ENCODE peak calls at places on chromosome X, in five cellular contexts. T, P, U, D and L are unnamed samples.

GRCh38 chrX:7077910-7078245 is 69.6 kb upstream of the STS start:
- DNase-seq in T (no peak), P (no peak), U (no peak), D (no peak), L (no peak)

GRCh38 chrX:10010686-10011085 is 43.5 kb downstream of the CLDN34 start:
- DNase-seq in T (no peak), P (no peak), U (no peak), D (no peak), L (no peak)

GRCh38 chrX:109890910-109891502 is 111.9 kb upstream of the TMEM164 start:
- DNase-seq in T (no peak), P (peak), U (peak), D (peak), L (no peak)

GRCh38 chrX:53048169-53049126 is at the start of gene GPR173:
- DNase-seq in T (peak), P (peak), U (peak), D (no peak), L (peak)

GRCh38 chrX:46325312-46325877 is 219.8 kb downstream of the ZNF674 start:
- DNase-seq in T (no peak), P (peak), U (peak), D (no peak), L (peak)

GRCh38 chrX:40542208-40542607 is 38.6 kb upstream of the ATP6AP2 start:
- DNase-seq in T (no peak), P (no peak), U (no peak), D (no peak), L (no peak)

GRCh38 chrX:53071604-53072417 is 10.4 kb upstream of the TSPYL2 start:
- DNase-seq in T (peak), P (peak), U (no peak), D (peak), L (no peak)

GRCh38 chrX:2767631-2768455 is 16.0 kb downstream of the XG start:
- DNase-seq in T (no peak), P (peak), U (no peak), D (no peak), L (peak)

GRCh38 chrX:134746379-134746723 is 88.1 kb upstream of the PLAC1 start:
- DNase-seq in T (no peak), P (no peak), U (no peak), D (no peak), L (no peak)

GRCh38 chrX:41734530-41734929 is 10.5 kb downstream of the GPR82 start:
- DNase-seq in T (no peak), P (no peak), U (no peak), D (no peak), L (no peak)

GRCh38 chrX:19072372-19072771 is 49.9 kb downstream of the ADGRG2 start:
- DNase-seq in T (no peak), P (no peak), U (no peak), D (no peak), L (no peak)

GRCh38 chrX:20265726-20266681 is 705 bp downstream of the RPS6KA3 start:
- DNase-seq in T (no peak), P (peak), U (no peak), D (peak), L (no peak)

GRCh38 chrX:41781500-41781899 is 57.5 kb downstream of the GPR82 start:
- DNase-seq in T (no peak), P (peak), U (no peak), D (peak), L (peak)

GRCh38 chrX:12814434-12814833 is 23.2 kb downstream of the PRPS2 start:
- DNase-seq in T (peak), P (peak), U (peak), D (peak), L (no peak)

GRCh38 chrX:119706616-119707015 is 13.6 kb upstream of the SEPTIN6 start:
- DNase-seq in T (no peak), P (no peak), U (no peak), D (no peak), L (no peak)

GRCh38 chrX:119502727-119503483 is 34.7 kb downstream of the SLC25A5 start:
- DNase-seq in T (no peak), P (peak), U (no peak), D (no peak), L (no peak)

GRCh38 chrX:7515681-7516413 is 327.1 kb upstream of the VCX start:
- DNase-seq in T (no peak), P (no peak), U (no peak), D (no peak), L (no peak)

GRCh38 chrX:9555354-9555753 is 90.5 kb downstream of the TBL1X start:
- DNase-seq in T (no peak), P (no peak), U (no peak), D (no peak), L (no peak)

GRCh38 chrX:137428251-137428661 is 137.7 kb upstream of the ZIC3 start:
- DNase-seq in T (no peak), P (no peak), U (no peak), D (no peak), L (no peak)

GRCh38 chrX:132508834-132509233 is 20.0 kb upstream of the MBNL3 start:
- DNase-seq in T (no peak), P (no peak), U (no peak), D (no peak), L (no peak)

GRCh38 chrX:13341491-13342101 is 21.7 kb upstream of the ATXN3L start:
- DNase-seq in T (no peak), P (no peak), U (no peak), D (no peak), L (no peak)

GRCh38 chrX:10486373-10486772 is 134.0 kb downstream of the MID1 start:
- DNase-seq in T (no peak), P (no peak), U (peak), D (no peak), L (no peak)

GRCh38 chrX:78316310-78316709 is 11.1 kb downstream of the CYSLTR1 start:
- DNase-seq in T (no peak), P (no peak), U (no peak), D (no peak), L (no peak)

GRCh38 chrX:42386681-42387080 is 391.3 kb downstream of the PPP1R2C start:
- DNase-seq in T (no peak), P (no peak), U (no peak), D (no peak), L (no peak)

GRCh38 chrX:10360121-10360520 is 203.3 kb downstream of the CLCN4 start:
- DNase-seq in T (no peak), P (no peak), U (no peak), D (no peak), L (no peak)

GRCh38 chrX:100615015-100615414 is 21.6 kb downstream of the TSPAN6 start:
- DNase-seq in T (peak), P (peak), U (peak), D (peak), L (peak)

GRCh38 chrX:38221391-38221929 is 789 bp upstream of the SRPX start:
- DNase-seq in T (no peak), P (no peak), U (no peak), D (no peak), L (no peak)

GRCh38 chrX:38216642-38217041 is 4.0 kb downstream of the SRPX start:
- DNase-seq in T (no peak), P (no peak), U (no peak), D (no peak), L (no peak)

GRCh38 chrX:38220936-38221386 is 290 bp upstream of the SRPX start:
- DNase-seq in T (no peak), P (no peak), U (no peak), D (no peak), L (no peak)

GRCh38 chrX:38224160-38224559 is 3.5 kb upstream of the SRPX start:
- DNase-seq in T (no peak), P (no peak), U (no peak), D (no peak), L (no peak)

DNA sequence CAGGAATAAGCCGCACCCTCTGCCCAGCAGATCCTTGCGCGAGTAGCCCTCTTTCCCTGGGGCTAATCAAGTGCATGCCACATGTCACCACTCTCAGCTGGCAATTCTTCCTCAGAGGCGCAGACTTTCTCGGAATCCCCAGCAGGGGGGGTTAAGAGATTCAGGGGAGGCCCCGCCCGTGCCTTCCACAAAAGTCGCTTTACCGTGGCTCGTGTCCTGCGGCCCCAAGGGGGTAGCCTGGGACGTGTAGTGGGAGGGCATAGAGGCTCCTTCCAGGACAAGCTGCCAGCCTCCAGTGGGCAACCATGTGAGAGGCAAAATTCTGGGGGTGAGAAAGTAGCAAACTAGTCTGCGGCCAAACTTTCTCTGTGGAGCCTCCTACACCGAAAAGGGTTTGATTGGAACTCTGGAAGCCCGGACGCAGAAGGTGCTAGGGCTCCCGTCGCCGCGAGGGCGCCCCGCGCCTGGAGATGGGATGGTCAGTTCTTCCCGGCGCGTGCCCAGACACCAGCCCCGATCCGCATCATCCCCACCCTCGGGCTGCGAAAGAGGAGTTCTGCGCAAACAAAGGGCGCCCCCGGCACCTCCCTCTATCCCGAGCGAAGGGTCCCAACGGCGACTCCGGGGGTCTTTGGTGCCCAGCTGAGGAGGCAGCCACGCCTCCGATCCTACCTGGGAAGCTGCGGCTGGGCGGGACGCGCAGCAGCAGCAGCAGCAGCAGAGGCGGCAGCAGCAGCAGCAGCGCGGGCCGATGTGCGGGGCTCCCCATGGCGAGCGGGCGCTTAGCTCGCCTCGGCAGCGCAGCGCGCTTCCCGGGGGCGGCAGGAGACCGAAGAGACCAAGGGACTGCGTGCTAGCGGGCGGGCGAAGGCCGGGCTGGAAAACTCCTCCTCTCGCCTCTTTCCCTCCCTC is at the start of gene SRPX:
- DNase-seq in T (peak), P (peak), U (no peak), D (peak), L (no peak)
- TF ChIP-seq CTCF in T (peak), P (peak), U (peak), D (no peak), L (peak)

GRCh38 chrX:15146515-15146914 is 123.4 kb downstream of the ASB9 start:
- DNase-seq in T (no peak), P (peak), U (no peak), D (no peak), L (no peak)
- TF ChIP-seq CTCF in T (peak), P (peak), U (peak), D (no peak), L (peak)

GRCh38 chrX:125742811-125743210 is 423.1 kb downstream of the TEX13C start:
- DNase-seq in T (no peak), P (no peak), U (no peak), D (no peak), L (no peak)
- TF ChIP-seq CTCF in T (no peak), P (no peak), U (no peak), D (no peak), L (no peak)

DNA sequence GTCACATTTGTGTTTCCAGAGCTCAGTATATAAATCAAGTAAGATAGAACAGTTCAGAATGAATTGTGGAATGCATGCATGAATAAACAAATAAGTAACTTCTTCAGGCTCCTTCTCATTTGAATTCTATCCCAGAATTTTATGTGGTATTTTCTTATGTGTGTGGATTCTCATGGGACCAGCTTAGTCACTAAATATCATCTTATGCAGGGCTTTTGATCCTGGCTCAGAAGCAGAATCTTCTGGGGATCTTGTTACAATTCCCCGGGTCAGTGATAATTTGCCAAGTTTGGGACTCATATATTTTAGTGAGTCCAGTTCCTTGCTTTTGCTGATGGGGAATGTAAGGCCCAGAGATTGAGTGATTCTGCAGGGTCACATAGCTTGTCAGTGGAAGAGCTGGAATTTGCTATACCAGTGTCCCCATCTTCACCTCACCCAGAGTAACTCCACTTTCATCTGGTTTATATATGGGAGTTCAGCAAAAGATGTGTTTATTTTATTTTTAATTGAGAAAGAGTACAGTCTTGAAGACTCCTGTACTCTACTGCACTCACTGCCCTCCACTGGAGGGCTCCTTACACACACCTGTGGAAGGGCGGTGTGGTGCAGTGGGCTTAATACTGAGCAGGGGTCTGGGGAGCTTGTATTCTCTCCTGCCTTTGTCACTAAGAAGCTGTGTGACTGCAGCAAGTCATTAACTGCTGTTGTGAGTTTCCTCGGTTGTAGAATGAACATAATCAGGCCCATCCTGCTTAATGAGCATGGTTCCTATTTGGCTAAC is 198.2 kb upstream of the CXorf66 start:
- DNase-seq in T (no peak), P (no peak), U (no peak), D (no peak), L (no peak)
- TF ChIP-seq CTCF in T (no peak), P (no peak), U (no peak), D (no peak), L (no peak)